ENCODE peak calls at places on chromosome 11, in nine cellular contexts. R is left ventricle myocardium inferior, V is body of pancreas, Z is RWPE2, G is heart right ventricle, X is ovary, F is prostate gland, B is lung, A is hepatocyte. I is an unnamed sample.

GRCh38 chr11:70381872-70382842 is 16.2 kb upstream of the CTTN start:
- DNase-seq in X (no peak), G (no peak), R (no peak), B (no peak), A (no peak), Z (no peak), V (no peak), F (no peak), I (no peak)

GRCh38 chr11:63547076-63547475 is 10.5 kb downstream of the PLAAT4 start:
- DNase-seq in A (no peak), Z (no peak), R (no peak), G (no peak), V (no peak), B (no peak), F (no peak), X (no peak), I (no peak)

GRCh38 chr11:11025087-11025486 is 167.2 kb upstream of the ZBED5 start:
- DNase-seq in F (no peak), V (no peak), R (no peak), X (no peak), A (no peak), G (no peak), Z (no peak), B (no peak), I (no peak)

GRCh38 chr11:65871811-65872548 is 620 bp downstream of the EFEMP2 start:
- DNase-seq in G (no peak), X (peak; percentile 62), V (no peak), Z (peak; percentile 58), B (no peak), R (peak; percentile 48), A (peak; percentile 68), F (no peak), I (peak; percentile 77)

GRCh38 chr11:24496728-24497396 is at the start of gene LUZP2:
- DNase-seq in Z (peak; percentile 42), A (peak; percentile 79), X (no peak), B (no peak), V (peak; percentile 15), G (peak; percentile 6), R (no peak), F (peak; percentile 4), I (peak; percentile 64)

GRCh38 chr11:74138572-74138971 is 32.2 kb downstream of the C2CD3 start:
- DNase-seq in X (no peak), A (peak; percentile 76), B (peak; percentile 35), V (peak; percentile 47), F (peak; percentile 89), G (no peak), Z (no peak), R (no peak), I (no peak)

GRCh38 chr11:77710358-77710757 is 72.8 kb upstream of the CLNS1A start:
- DNase-seq in R (no peak), B (no peak), Z (no peak), F (no peak), X (no peak), G (no peak), V (no peak), A (no peak), I (no peak)

GRCh38 chr11:121488641-121489040 is 35.9 kb upstream of the SORL1-AS1 start:
- DNase-seq in B (no peak), F (no peak), Z (no peak), X (no peak), V (no peak), G (no peak), R (no peak), A (no peak), I (no peak)

GRCh38 chr11:117597083-117597482 is 199.9 kb downstream of the DSCAML1 start:
- DNase-seq in R (peak; percentile 47), B (peak; percentile 31), V (no peak), G (peak; percentile 43), Z (no peak), X (no peak), F (no peak), A (peak; percentile 78), I (peak; percentile 42)

GRCh38 chr11:44777537-44778199 is 50.9 kb downstream of the TSPAN18 start:
- DNase-seq in F (no peak), Z (no peak), G (no peak), A (no peak), V (no peak), X (no peak), R (no peak), B (no peak), I (peak; percentile 51)

GRCh38 chr11:44776840-44777536 is 50.2 kb downstream of the TSPAN18 start:
- DNase-seq in F (no peak), A (no peak), R (no peak), G (no peak), X (no peak), Z (no peak), V (no peak), B (no peak), I (peak; percentile 9)

GRCh38 chr11:44774131-44774530 is 47.4 kb downstream of the TSPAN18 start:
- DNase-seq in X (no peak), F (no peak), B (no peak), A (no peak), V (no peak), Z (no peak), G (peak; percentile 82), R (peak; percentile 85), I (no peak)

GRCh38 chr11:44774736-44775135 is 48.0 kb downstream of the TSPAN18 start:
- DNase-seq in Z (no peak), V (no peak), R (no peak), A (no peak), G (no peak), F (no peak), B (no peak), X (no peak), I (no peak)

DNA sequence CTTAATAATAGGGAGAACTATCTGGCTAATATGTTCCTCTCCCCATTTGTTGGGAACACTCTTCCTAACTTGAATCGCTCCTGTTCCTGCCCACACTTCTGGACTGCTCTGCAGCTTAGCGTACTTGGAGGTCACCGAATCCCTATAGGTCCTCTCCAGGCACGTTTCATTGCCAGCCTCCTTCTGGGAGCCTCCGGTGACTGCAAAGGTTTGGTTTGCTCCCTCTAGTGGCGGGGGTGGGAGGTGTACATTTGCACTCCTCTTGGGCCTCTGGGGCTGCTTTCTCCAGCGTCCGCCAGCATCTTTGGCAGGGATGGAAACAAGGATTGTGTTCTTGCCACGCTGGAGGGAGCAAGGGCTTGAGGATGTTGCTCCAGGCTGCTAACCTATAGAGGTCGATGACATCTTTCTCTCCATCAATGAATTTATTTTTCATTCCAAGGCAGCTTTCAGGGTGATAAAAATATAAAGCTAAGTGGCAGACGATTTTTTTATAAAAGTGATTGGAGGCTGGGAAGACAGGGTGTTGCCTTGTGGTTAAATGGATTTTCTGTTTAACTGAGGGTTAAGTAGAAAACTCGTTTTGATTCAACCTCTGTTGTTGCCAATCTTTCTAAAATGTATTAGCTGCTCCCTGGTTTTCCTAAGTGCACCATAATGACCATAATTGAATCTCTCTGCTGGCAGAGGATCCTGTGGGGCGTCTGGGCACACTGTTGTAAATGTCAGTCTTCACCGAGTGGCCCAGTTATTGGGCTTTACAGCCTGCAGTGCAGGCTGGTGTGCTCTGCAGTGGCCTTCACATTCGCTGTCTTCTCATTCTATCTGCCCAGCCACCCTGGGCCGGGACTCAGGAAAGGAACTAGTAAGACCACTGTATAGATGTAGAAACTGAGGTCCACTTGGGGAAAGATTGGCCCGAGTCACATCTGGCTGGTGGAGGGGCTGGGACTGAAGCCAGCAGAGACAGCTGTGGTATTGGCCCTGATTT is 48.9 kb downstream of the TSPAN18 start:
- DNase-seq in F (peak; percentile 10), A (peak; percentile 68), Z (no peak), X (no peak), G (peak; percentile 61), B (peak; percentile 38), R (peak; percentile 53), V (peak; percentile 61), I (no peak)
- TF ChIP-seq CTCF in F (peak; percentile 49), A (peak; percentile 60), Z (peak; percentile 78), X (no peak), G (peak; percentile 67), B (peak; percentile 12), R (peak; percentile 75), V (peak; percentile 59), I (peak; percentile 36)

GRCh38 chr11:44286911-44287310 is 23.0 kb downstream of the ALX4 start:
- DNase-seq in B (no peak), G (no peak), A (no peak), Z (no peak), X (no peak), V (no peak), R (no peak), F (no peak), I (no peak)
- H3K4me1 ChIP-seq in B (no peaks in the 10 kb centered on the region), G (no peaks in the 10 kb centered on the region), A (no peaks in the 10 kb centered on the region), Z (no peaks in the 10 kb centered on the region), X (no peaks in the 10 kb centered on the region), V (no peaks in the 10 kb centered on the region), R (no peaks in the 10 kb centered on the region), F (no peaks in the 10 kb centered on the region), I (no peaks in the 10 kb centered on the region)

GRCh38 chr11:5605849-5606248 is 9.4 kb downstream of the TRIM6 start:
- DNase-seq in G (no peak), Z (peak; percentile 67), F (no peak), R (no peak), V (no peak), B (no peak), A (peak; percentile 31), X (no peak), I (no peak)
- H3K36me3 ChIP-seq in G (no peaks in the 10 kb centered on the region), Z (peaks cover 15% of the 10 kb centered on the region), F (no peaks in the 10 kb centered on the region), R (peaks cover 9% of the 10 kb centered on the region), V (no peaks in the 10 kb centered on the region), B (no peaks in the 10 kb centered on the region), A (no peaks in the 10 kb centered on the region), X (no peaks in the 10 kb centered on the region), I (peaks cover 27% of the 10 kb centered on the region)

GRCh38 chr11:83676061-83676460 is 389.9 kb upstream of the CCDC90B start:
- DNase-seq in X (no peak), F (no peak), G (no peak), Z (no peak), B (no peak), R (no peak), A (no peak), V (no peak), I (no peak)

GRCh38 chr11:83674498-83674897 is 388.3 kb upstream of the CCDC90B start:
- DNase-seq in R (no peak), Z (no peak), X (no peak), F (no peak), G (no peak), V (no peak), B (no peak), A (no peak), I (no peak)

GRCh38 chr11:83666149-83666548 is 380.0 kb upstream of the CCDC90B start:
- DNase-seq in V (no peak), G (no peak), B (no peak), Z (no peak), A (no peak), X (no peak), F (no peak), R (no peak), I (no peak)

DNA sequence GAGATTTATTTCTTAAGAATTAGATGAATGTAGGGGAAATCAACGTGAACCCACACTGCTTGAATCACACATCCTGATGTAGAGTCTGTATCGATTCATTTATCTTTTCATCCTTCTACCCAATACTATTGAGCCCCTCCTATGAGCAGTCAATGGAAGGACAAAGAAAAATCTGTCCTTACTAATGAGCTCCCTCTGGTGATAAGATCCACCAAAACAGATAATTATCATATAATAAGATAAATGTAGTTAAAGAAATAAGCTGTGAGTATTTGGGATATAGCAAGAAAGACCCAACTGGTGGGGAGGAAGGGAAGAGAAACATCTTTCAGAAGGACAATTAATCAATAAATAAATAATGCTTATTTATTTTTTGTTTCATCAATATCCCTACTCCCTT is 385.1 kb upstream of the CCDC90B start:
- DNase-seq in F (no peak), B (no peak), V (no peak), X (no peak), Z (no peak), G (no peak), A (no peak), R (no peak), I (no peak)
- TF ChIP-seq CTCF in F (no peak), B (no peak), V (no peak), X (no peak), Z (peak; percentile 35), G (no peak), A (no peak), R (no peak), I (no peak)